ENCODE peak calls at places on chromosomes 13 and 19, in seven cellular contexts. Z is right atrium auricular region, F is hepatocyte, J is tibial nerve, K is cardiac muscle cell, T is A549, I is GM23338. P is an unnamed sample.

GRCh38 chr13:46861959-46862358 is 34.9 kb downstream of the HTR2A start:
- DNase-seq in Z (no peak), F (no peak), J (no peak), K (no peak), T (no peak), I (no peak), P (no peak)

GRCh38 chr13:112443191-112444000 is 67.2 kb downstream of the SPACA7 start:
- DNase-seq in Z (peak; percentile 40), F (no peak), J (no peak), K (no peak), T (no peak), I (peak; percentile 69), P (peak; percentile 32)

GRCh38 chr19:17575871-17576757 is 20.7 kb downstream of the COLGALT1 start:
- DNase-seq in Z (no peak), F (no peak), J (no peak), K (no peak), T (peak; percentile 45), I (peak; percentile 77), P (no peak)

GRCh38 chr19:10518444-10519361 is 1.5 kb upstream of the S1PR5 start:
- DNase-seq in Z (no peak), F (no peak), J (no peak), K (no peak), T (no peak), I (peak; percentile 40), P (no peak)

GRCh38 chr13:93249259-93249917 is 22.8 kb downstream of the GPC6 start:
- DNase-seq in Z (no peak), F (peak; percentile 49), J (no peak), K (peak; percentile 91), T (peak; percentile 58), I (no peak), P (no peak)

GRCh38 chr19:17340302-17340870 is 3.0 kb downstream of the GTPBP3 start:
- DNase-seq in Z (no peak), F (no peak), J (peak; percentile 51), K (no peak), T (peak; percentile 47), I (peak; percentile 93), P (no peak)

GRCh38 chr13:47159853-47160550 is 263.1 kb upstream of the HTR2A start:
- DNase-seq in Z (no peak), F (no peak), J (no peak), K (no peak), T (no peak), I (no peak), P (no peak)

GRCh38 chr13:113729329-113730019 is 29.6 kb upstream of the TMEM255B start:
- DNase-seq in Z (no peak), F (no peak), J (no peak), K (no peak), T (peak; percentile 31), I (no peak), P (no peak)

GRCh38 chr13:51357928-51358595 is 18.6 kb downstream of the SERPINE3 start:
- DNase-seq in Z (no peak), F (no peak), J (no peak), K (no peak), T (no peak), I (peak; percentile 41), P (no peak)

GRCh38 chr19:33409035-33409434 is 35.5 kb downstream of the CEBPG start:
- DNase-seq in Z (no peak), F (no peak), J (no peak), K (no peak), T (no peak), I (no peak), P (no peak)

GRCh38 chr13:26423634-26424033 is 133.8 kb upstream of the WASF3 start:
- DNase-seq in Z (peak; percentile 60), F (peak; percentile 67), J (no peak), K (peak; percentile 24), T (no peak), I (peak; percentile 32), P (no peak)

GRCh38 chr13:79988573-79988972 is 352.4 kb downstream of the SPRY2 start:
- DNase-seq in Z (no peak), F (peak; percentile 64), J (no peak), K (peak; percentile 64), T (no peak), I (no peak), P (no peak)

GRCh38 chr13:114062754-114063153 is 69.7 kb downstream of the RASA3 start:
- DNase-seq in Z (no peak), F (no peak), J (no peak), K (peak; percentile 31), T (no peak), I (no peak), P (no peak)

GRCh38 chr19:46979103-46979769 is 40.4 kb upstream of the NPAS1 start:
- DNase-seq in Z (no peak), F (no peak), J (no peak), K (no peak), T (no peak), I (no peak), P (no peak)

GRCh38 chr19:46983097-46983496 is 36.5 kb upstream of the NPAS1 start:
- DNase-seq in Z (no peak), F (no peak), J (no peak), K (no peak), T (no peak), I (no peak), P (no peak)

GRCh38 chr19:46979770-46980105 is 39.9 kb upstream of the NPAS1 start:
- DNase-seq in Z (no peak), F (no peak), J (no peak), K (no peak), T (no peak), I (peak; percentile 66), P (no peak)

GRCh38 chr19:46980756-46981155 is 38.9 kb upstream of the NPAS1 start:
- DNase-seq in Z (no peak), F (no peak), J (no peak), K (no peak), T (no peak), I (no peak), P (no peak)

GRCh38 chr19:46981296-46981695 is 38.3 kb upstream of the NPAS1 start:
- DNase-seq in Z (no peak), F (no peak), J (no peak), K (no peak), T (no peak), I (no peak), P (no peak)
- H3K4me1 ChIP-seq in Z (no peaks in the 10 kb centered on the region), F (peaks cover 31% of the 10 kb centered on the region), J (peaks cover 9% of the 10 kb centered on the region), K (peaks cover 46% of the 10 kb centered on the region), T (peaks cover 51% of the 10 kb centered on the region), I (peaks cover 24% of the 10 kb centered on the region), P (peaks cover 44% of the 10 kb centered on the region)

DNA sequence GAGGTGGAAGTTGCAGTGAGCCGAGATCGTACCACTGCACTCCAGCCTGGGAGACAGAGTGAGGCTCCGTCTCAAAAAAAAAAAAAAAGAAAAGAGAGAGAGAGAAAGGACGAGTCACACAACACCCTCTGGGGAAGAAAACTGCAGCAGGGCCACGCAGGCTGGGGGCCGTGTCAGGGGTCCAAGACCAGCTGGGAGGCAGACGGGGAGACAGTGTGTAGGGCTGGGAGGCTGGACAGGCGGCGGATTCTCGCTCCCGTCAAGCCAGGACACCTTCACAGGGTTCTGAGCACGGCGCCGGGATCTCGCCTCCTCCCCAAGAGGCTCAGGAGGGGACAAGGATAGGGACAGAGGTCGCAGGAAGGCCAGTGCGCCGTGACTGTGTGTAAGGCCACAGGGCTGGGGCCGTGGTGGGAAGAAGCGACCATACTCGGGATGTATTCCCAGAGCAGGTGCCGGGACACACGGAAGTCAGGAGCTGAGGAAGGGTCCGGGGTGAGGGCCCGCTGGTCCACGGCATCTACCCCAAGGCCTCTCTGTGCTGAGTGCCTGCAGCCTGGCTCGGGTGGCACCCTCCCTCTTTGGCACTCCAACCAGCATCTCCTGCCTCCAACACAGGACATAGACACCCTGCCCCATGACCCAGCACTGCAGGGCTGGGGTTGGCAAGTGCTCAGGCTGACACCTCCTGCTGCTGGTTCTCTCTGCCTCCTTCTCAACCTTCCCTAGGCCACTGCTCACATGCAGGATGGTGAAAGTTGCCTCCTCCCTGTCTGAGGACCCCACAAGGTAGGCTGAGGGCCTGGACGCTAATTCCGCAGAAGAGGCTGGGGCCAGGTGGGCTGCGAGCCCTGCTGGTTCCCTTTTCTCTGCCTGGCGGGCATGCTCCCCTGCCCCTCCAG is 21.2 kb downstream of the ZNF787 start:
- DNase-seq in Z (no peak), F (no peak), J (no peak), K (no peak), T (no peak), I (no peak), P (no peak)
- H3K4me3 ChIP-seq in Z (no peak overlapping the region), F (no peak overlapping the region), J (no peak overlapping the region), K (no peak overlapping the region), T (no peak overlapping the region), I (no peak overlapping the region), P (no peak overlapping the region)

GRCh38 chr19:29662278-29662603 is 3.0 kb upstream of the PLEKHF1 start:
- DNase-seq in Z (no peak), F (no peak), J (no peak), K (no peak), T (no peak), I (no peak), P (no peak)

GRCh38 chr19:29664753-29665214 is 477 bp upstream of the PLEKHF1 start:
- DNase-seq in Z (no peak), F (no peak), J (no peak), K (no peak), T (no peak), I (no peak), P (no peak)

GRCh38 chr19:29665215-29665825 is at the start of gene PLEKHF1:
- DNase-seq in Z (peak; percentile 92), F (peak; percentile 92), J (peak; percentile 86), K (peak; percentile 79), T (peak; percentile 85), I (peak; percentile 89), P (peak; percentile 83)

GRCh38 chr19:29662604-29663404 is 2.5 kb upstream of the PLEKHF1 start:
- DNase-seq in Z (peak; percentile 89), F (peak; percentile 76), J (no peak), K (peak; percentile 95), T (peak; percentile 33), I (no peak), P (no peak)

GRCh38 chr19:29663861-29664752 is 1.2 kb upstream of the PLEKHF1 start:
- DNase-seq in Z (no peak), F (no peak), J (no peak), K (no peak), T (no peak), I (no peak), P (no peak)
- H3K4me1 ChIP-seq in Z (no peaks in the 10 kb centered on the region), F (peaks cover 36% of the 10 kb centered on the region), J (no peaks in the 10 kb centered on the region), K (peaks cover 24% of the 10 kb centered on the region), T (peaks cover 19% of the 10 kb centered on the region), I (peaks cover 10% of the 10 kb centered on the region), P (peaks cover 23% of the 10 kb centered on the region)

GRCh38 chr19:35124098-35125060 is 8.8 kb downstream of the FXYD3 start:
- DNase-seq in Z (peak; percentile 96), F (peak; percentile 88), J (peak; percentile 93), K (peak; percentile 94), T (peak; percentile 95), I (peak; percentile 64), P (peak; percentile 93)
- H3K4me3 ChIP-seq in Z (peak overlapping the region; percentile 49), F (no peak overlapping the region), J (peak overlapping the region; percentile 37), K (no peak overlapping the region), T (peak overlapping the region; percentile 46), I (peak overlapping the region; percentile 37), P (peak overlapping the region; percentile 44)

GRCh38 chr13:23988546-23989122 is 91.3 kb upstream of the C1QTNF9B start:
- DNase-seq in Z (no peak), F (no peak), J (no peak), K (no peak), T (no peak), I (no peak), P (no peak)
- H3K4me1 ChIP-seq in Z (no peaks in the 10 kb centered on the region), F (peaks cover 27% of the 10 kb centered on the region), J (no peaks in the 10 kb centered on the region), K (no peaks in the 10 kb centered on the region), T (no peaks in the 10 kb centered on the region), I (no peaks in the 10 kb centered on the region), P (peaks cover 32% of the 10 kb centered on the region)

P was measured in Caco-2.